ENCODE peak calls at places on chromosomes 11 and 22, in seven cellular contexts. One of them, this sample, is unnamed.

GRCh38 chr11:129865701-129866100 is 29.7 kb downstream of the NFRKB start:
- DNase-seq in trophoblast cell: no peak
- DNase-seq in H1: no peak
- DNase-seq in neuronal stem cell: no peak
- DNase-seq in H9: no peak
- DNase-seq in IMR-90: no peak
- DNase-seq in mesenchymal stem cell: no peak
- DNase-seq in this sample: no peak

GRCh38 chr11:1291295-1292017 is 18.0 kb downstream of the TOLLIP start:
- DNase-seq in mesenchymal stem cell: no peak
- DNase-seq in trophoblast cell: no peak
- DNase-seq in IMR-90: no peak
- DNase-seq in H9: no peak
- DNase-seq in H1: no peak
- DNase-seq in neuronal stem cell: no peak
- DNase-seq in this sample: no peak

GRCh38 chr11:16790484-16791240 is 52.2 kb downstream of the C11orf58 start:
- DNase-seq in trophoblast cell: no peak
- DNase-seq in neuronal stem cell: no peak
- DNase-seq in IMR-90: no peak
- DNase-seq in H1: no peak
- DNase-seq in H9: no peak
- DNase-seq in mesenchymal stem cell: no peak
- DNase-seq in this sample: no peak

GRCh38 chr11:130947481-130947880 is 31.2 kb upstream of the SNX19 start:
- DNase-seq in mesenchymal stem cell: no peak
- DNase-seq in H9: no peak
- DNase-seq in trophoblast cell: no peak
- DNase-seq in H1: no peak
- DNase-seq in neuronal stem cell: no peak
- DNase-seq in IMR-90: no peak
- DNase-seq in this sample: no peak

GRCh38 chr11:798093-798713 is at the start of gene SLC25A22:
- DNase-seq in IMR-90: peak; percentile 71
- DNase-seq in H9: peak; percentile 80
- DNase-seq in H1: peak; percentile 93
- DNase-seq in mesenchymal stem cell: peak; percentile 78
- DNase-seq in neuronal stem cell: peak; percentile 83
- DNase-seq in trophoblast cell: peak; percentile 89
- DNase-seq in this sample: peak; percentile 85

GRCh38 chr11:9076661-9077060 is 14.7 kb downstream of the SCUBE2 start:
- DNase-seq in IMR-90: no peak
- DNase-seq in H1: peak; percentile 33
- DNase-seq in mesenchymal stem cell: no peak
- DNase-seq in trophoblast cell: peak; percentile 58
- DNase-seq in H9: no peak
- DNase-seq in neuronal stem cell: no peak
- DNase-seq in this sample: no peak

GRCh38 chr22:42905702-42906183 is 48.7 kb upstream of the ARFGAP3 start:
- DNase-seq in H1: no peak
- DNase-seq in IMR-90: no peak
- DNase-seq in mesenchymal stem cell: no peak
- DNase-seq in H9: no peak
- DNase-seq in trophoblast cell: no peak
- DNase-seq in neuronal stem cell: no peak
- DNase-seq in this sample: no peak

GRCh38 chr11:117885777-117886176 is 9.3 kb upstream of the FXYD6 start:
- DNase-seq in neuronal stem cell: no peak
- DNase-seq in H9: no peak
- DNase-seq in trophoblast cell: no peak
- DNase-seq in IMR-90: no peak
- DNase-seq in mesenchymal stem cell: peak; percentile 96
- DNase-seq in H1: peak; percentile 40
- DNase-seq in this sample: no peak

GRCh38 chr11:126646701-126647209 is 291.3 kb downstream of the ST3GAL4 start:
- DNase-seq in IMR-90: peak; percentile 44
- DNase-seq in H9: no peak
- DNase-seq in neuronal stem cell: no peak
- DNase-seq in mesenchymal stem cell: no peak
- DNase-seq in H1: no peak
- DNase-seq in trophoblast cell: no peak
- DNase-seq in this sample: no peak

GRCh38 chr11:112822478-112823274 is 138.5 kb upstream of the NCAM1 start:
- DNase-seq in mesenchymal stem cell: no peak
- DNase-seq in trophoblast cell: no peak
- DNase-seq in neuronal stem cell: no peak
- DNase-seq in IMR-90: no peak
- DNase-seq in H9: peak; percentile 87
- DNase-seq in H1: peak; percentile 66
- DNase-seq in this sample: peak; percentile 70

GRCh38 chr11:56624661-56625110 is 10.0 kb upstream of the OR5M1 start:
- DNase-seq in H1: no peak
- DNase-seq in H9: no peak
- DNase-seq in neuronal stem cell: peak; percentile 38
- DNase-seq in mesenchymal stem cell: peak; percentile 8
- DNase-seq in trophoblast cell: peak; percentile 71
- DNase-seq in IMR-90: peak; percentile 34
- DNase-seq in this sample: peak; percentile 91

GRCh38 chr22:25960375-25960774 is 208.9 kb upstream of the SEZ6L start:
- DNase-seq in trophoblast cell: no peak
- DNase-seq in H1: no peak
- DNase-seq in IMR-90: no peak
- DNase-seq in neuronal stem cell: no peak
- DNase-seq in H9: peak; percentile 46
- DNase-seq in mesenchymal stem cell: no peak
- DNase-seq in this sample: peak; percentile 45

GRCh38 chr11:125404136-125404810 is 91.8 kb downstream of the FEZ1 start:
- DNase-seq in IMR-90: no peak
- DNase-seq in H9: peak; percentile 71
- DNase-seq in neuronal stem cell: peak; percentile 60
- DNase-seq in mesenchymal stem cell: peak; percentile 50
- DNase-seq in trophoblast cell: no peak
- DNase-seq in H1: peak; percentile 68
- DNase-seq in this sample: peak; percentile 86

GRCh38 chr11:121930004-121930965 is 185.7 kb downstream of the BLID start:
- DNase-seq in trophoblast cell: no peak
- DNase-seq in mesenchymal stem cell: no peak
- DNase-seq in IMR-90: peak; percentile 13
- DNase-seq in H9: no peak
- DNase-seq in H1: no peak
- DNase-seq in neuronal stem cell: no peak
- DNase-seq in this sample: peak; percentile 10

GRCh38 chr22:46763051-46763705 is 728 bp downstream of the TBC1D22A start:
- DNase-seq in neuronal stem cell: no peak
- DNase-seq in mesenchymal stem cell: peak; percentile 46
- DNase-seq in H9: no peak
- DNase-seq in IMR-90: peak; percentile 7
- DNase-seq in H1: no peak
- DNase-seq in trophoblast cell: peak; percentile 89
- DNase-seq in this sample: peak; percentile 30

GRCh38 chr11:129315781-129316579 is 59.7 kb upstream of the BARX2 start:
- DNase-seq in neuronal stem cell: no peak
- DNase-seq in trophoblast cell: peak; percentile 66
- DNase-seq in mesenchymal stem cell: no peak
- DNase-seq in H1: peak; percentile 54
- DNase-seq in IMR-90: no peak
- DNase-seq in H9: peak; percentile 79
- DNase-seq in this sample: peak; percentile 86

GRCh38 chr11:2107521-2107920 is 31.7 kb downstream of the IGF2 start:
- DNase-seq in mesenchymal stem cell: no peak
- DNase-seq in H9: no peak
- DNase-seq in IMR-90: no peak
- DNase-seq in neuronal stem cell: no peak
- DNase-seq in H1: no peak
- DNase-seq in trophoblast cell: no peak
- DNase-seq in this sample: no peak

GRCh38 chr11:9293646-9294045 is 20.7 kb downstream of the TMEM41B start:
- DNase-seq in H1: peak; percentile 24
- DNase-seq in IMR-90: no peak
- DNase-seq in trophoblast cell: peak; percentile 77
- DNase-seq in neuronal stem cell: no peak
- DNase-seq in H9: no peak
- DNase-seq in mesenchymal stem cell: no peak
- DNase-seq in this sample: no peak

GRCh38 chr22:25111579-25112517 is 87.8 kb upstream of the CRYBB3 start:
- DNase-seq in H1: no peak
- DNase-seq in trophoblast cell: no peak
- DNase-seq in H9: peak; percentile 37
- DNase-seq in neuronal stem cell: no peak
- DNase-seq in IMR-90: no peak
- DNase-seq in mesenchymal stem cell: peak; percentile 23
- DNase-seq in this sample: peak; percentile 28

GRCh38 chr11:27084407-27084985 is 43.9 kb downstream of the BBOX1 start:
- DNase-seq in neuronal stem cell: no peak
- DNase-seq in H9: no peak
- DNase-seq in mesenchymal stem cell: no peak
- DNase-seq in H1: no peak
- DNase-seq in trophoblast cell: no peak
- DNase-seq in IMR-90: peak; percentile 30
- DNase-seq in this sample: no peak

GRCh38 chr11:132587716-132588115 is 944.6 kb downstream of the OPCML start:
- DNase-seq in mesenchymal stem cell: no peak
- DNase-seq in H1: no peak
- DNase-seq in trophoblast cell: peak; percentile 78
- DNase-seq in IMR-90: no peak
- DNase-seq in H9: no peak
- DNase-seq in neuronal stem cell: no peak
- DNase-seq in this sample: no peak

GRCh38 chr11:86174101-86175046 is 70.2 kb upstream of the EED start:
- DNase-seq in trophoblast cell: peak; percentile 94
- DNase-seq in neuronal stem cell: no peak
- DNase-seq in IMR-90: peak; percentile 99
- DNase-seq in H1: no peak
- DNase-seq in H9: no peak
- DNase-seq in mesenchymal stem cell: peak; percentile 95
- DNase-seq in this sample: no peak

GRCh38 chr11:10809373-10810199 is 860 bp upstream of the EIF4G2 start:
- DNase-seq in trophoblast cell: peak; percentile 66
- DNase-seq in H9: peak; percentile 69
- DNase-seq in mesenchymal stem cell: peak; percentile 89
- DNase-seq in IMR-90: peak; percentile 80
- DNase-seq in H1: peak; percentile 80
- DNase-seq in neuronal stem cell: peak; percentile 72
- DNase-seq in this sample: peak; percentile 84

GRCh38 chr11:45811109-45811435 is 6.1 kb downstream of the SLC35C1 start:
- DNase-seq in H1: no peak
- DNase-seq in trophoblast cell: no peak
- DNase-seq in neuronal stem cell: no peak
- DNase-seq in mesenchymal stem cell: no peak
- DNase-seq in IMR-90: no peak
- DNase-seq in H9: no peak
- DNase-seq in this sample: no peak

GRCh38 chr11:128574576-128575011 is 12.8 kb downstream of the ETS1 start:
- DNase-seq in IMR-90: peak; percentile 72
- DNase-seq in H1: no peak
- DNase-seq in neuronal stem cell: no peak
- DNase-seq in H9: no peak
- DNase-seq in mesenchymal stem cell: peak; percentile 61
- DNase-seq in trophoblast cell: no peak
- DNase-seq in this sample: no peak

GRCh38 chr11:96704847-96705246 is 315.0 kb downstream of the JRKL start:
- DNase-seq in H1: no peak
- DNase-seq in IMR-90: no peak
- DNase-seq in H9: no peak
- DNase-seq in trophoblast cell: no peak
- DNase-seq in mesenchymal stem cell: no peak
- DNase-seq in neuronal stem cell: no peak
- DNase-seq in this sample: peak; percentile 66

GRCh38 chr11:96706761-96707160 is 316.9 kb downstream of the JRKL start:
- DNase-seq in H1: no peak
- DNase-seq in H9: no peak
- DNase-seq in IMR-90: no peak
- DNase-seq in trophoblast cell: no peak
- DNase-seq in neuronal stem cell: no peak
- DNase-seq in mesenchymal stem cell: no peak
- DNase-seq in this sample: no peak

GRCh38 chr11:96707273-96707672 is 317.5 kb downstream of the JRKL start:
- DNase-seq in H1: no peak
- DNase-seq in mesenchymal stem cell: no peak
- DNase-seq in trophoblast cell: no peak
- DNase-seq in IMR-90: no peak
- DNase-seq in H9: no peak
- DNase-seq in neuronal stem cell: no peak
- DNase-seq in this sample: no peak

GRCh38 chr11:96713301-96713700 is 323.5 kb downstream of the JRKL start:
- DNase-seq in IMR-90: no peak
- DNase-seq in trophoblast cell: no peak
- DNase-seq in H9: no peak
- DNase-seq in mesenchymal stem cell: no peak
- DNase-seq in neuronal stem cell: no peak
- DNase-seq in H1: no peak
- DNase-seq in this sample: no peak

GRCh38 chr11:96708469-96708868 is 318.7 kb downstream of the JRKL start:
- DNase-seq in H1: no peak
- DNase-seq in neuronal stem cell: no peak
- DNase-seq in IMR-90: no peak
- DNase-seq in trophoblast cell: no peak
- DNase-seq in mesenchymal stem cell: peak; percentile 25
- DNase-seq in H9: no peak
- DNase-seq in this sample: no peak
- H2AK5ac ChIP-seq in H1: no peak overlapping the region
- H2AK5ac ChIP-seq in neuronal stem cell: no peak overlapping the region
- H2AK5ac ChIP-seq in IMR-90: no peak overlapping the region
- H2AK5ac ChIP-seq in trophoblast cell: no peak overlapping the region
- H2AK5ac ChIP-seq in mesenchymal stem cell: no peak overlapping the region
- H2AK5ac ChIP-seq in H9: no peak overlapping the region
- H2AK5ac ChIP-seq in this sample: no peak overlapping the region

DNA sequence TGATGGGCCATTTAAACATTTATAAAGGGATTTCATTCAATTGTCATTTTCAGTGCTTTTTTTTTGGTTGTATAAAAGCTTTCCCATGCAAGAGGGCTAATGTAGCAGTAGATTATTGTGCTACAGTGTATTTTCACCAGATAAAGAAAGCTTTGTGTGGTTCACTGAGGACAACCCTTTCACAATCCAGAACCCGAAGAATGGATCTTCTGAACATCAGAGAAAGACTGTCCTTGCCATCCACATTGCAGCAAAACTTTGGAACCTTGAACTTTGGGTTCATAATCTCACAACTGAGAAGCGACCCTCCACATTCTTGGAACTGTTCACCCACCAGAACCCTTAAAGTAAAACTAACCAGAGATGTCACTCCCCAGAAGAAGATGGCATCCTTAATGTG is 9.3 kb downstream of the APOBEC3H start:
- DNase-seq in trophoblast cell: no peak
- DNase-seq in mesenchymal stem cell: no peak
- DNase-seq in neuronal stem cell: no peak
- DNase-seq in H9: no peak
- DNase-seq in H1: no peak
- DNase-seq in IMR-90: no peak
- DNase-seq in this sample: no peak
- H3K18ac ChIP-seq in trophoblast cell: no peak overlapping the region
- H3K18ac ChIP-seq in mesenchymal stem cell: no peak overlapping the region
- H3K18ac ChIP-seq in neuronal stem cell: no peak overlapping the region
- H3K18ac ChIP-seq in H9: no peak overlapping the region
- H3K18ac ChIP-seq in H1: no peak overlapping the region
- H3K18ac ChIP-seq in IMR-90: no peak overlapping the region
- H3K18ac ChIP-seq in this sample: no peak overlapping the region

GRCh38 chr22:50079689-50080465 is 5.3 kb downstream of the MLC1 start:
- DNase-seq in mesenchymal stem cell: no peak
- DNase-seq in H9: no peak
- DNase-seq in H1: no peak
- DNase-seq in neuronal stem cell: no peak
- DNase-seq in trophoblast cell: no peak
- DNase-seq in IMR-90: no peak
- DNase-seq in this sample: no peak
- H2AK5ac ChIP-seq in mesenchymal stem cell: no peak overlapping the region
- H2AK5ac ChIP-seq in H9: no peak overlapping the region
- H2AK5ac ChIP-seq in H1: no peak overlapping the region
- H2AK5ac ChIP-seq in neuronal stem cell: no peak overlapping the region
- H2AK5ac ChIP-seq in trophoblast cell: no peak overlapping the region
- H2AK5ac ChIP-seq in IMR-90: no peak overlapping the region
- H2AK5ac ChIP-seq in this sample: no peak overlapping the region

GRCh38 chr11:7892751-7893356 is 38.2 kb downstream of the OR10A6 start:
- DNase-seq in H1: no peak
- DNase-seq in mesenchymal stem cell: peak; percentile 72
- DNase-seq in neuronal stem cell: peak; percentile 35
- DNase-seq in H9: no peak
- DNase-seq in trophoblast cell: peak; percentile 92
- DNase-seq in IMR-90: peak; percentile 74
- DNase-seq in this sample: peak; percentile 75
- H3K18ac ChIP-seq in H1: no peak overlapping the region
- H3K18ac ChIP-seq in mesenchymal stem cell: no peak overlapping the region
- H3K18ac ChIP-seq in neuronal stem cell: no peak overlapping the region
- H3K18ac ChIP-seq in H9: no peak overlapping the region
- H3K18ac ChIP-seq in trophoblast cell: no peak overlapping the region
- H3K18ac ChIP-seq in IMR-90: peak overlapping the region; percentile 97
- H3K18ac ChIP-seq in this sample: peak overlapping the region; percentile 45

This sample was measured in mesendoderm.